ENCODE peak calls at places on chromosomes 11 and 22, in ten cellular contexts. One of them, this sample, is unnamed.
A peak's percentile ranks its signal among the peaks of the same experiment; 100 is the strongest.

GRCh38 chr22:41826430-41827383 is 6.2 kb upstream of the SREBF2 start:
- DNase-seq in NCI-H1436: no peak
- DNase-seq in T-cell: no peak
- DNase-seq in OCI-M1: no peak
- DNase-seq in iris pigment epithelial cell: no peak
- DNase-seq in HT-29: no peak
- DNase-seq in epithelial cell of proximal tubule: no peak
- DNase-seq in H7: no peak
- DNase-seq in stimulated activated naive CD8-positive, alpha-beta T cell treated with anti-CD3 and anti-CD28 coated beads, Interleukin-15, Interleukin-2, amounts not matched to agents 100 U/mL and 50 U/mL, for 24 hours: no peak
- DNase-seq in stimulated activated CD4-positive, alpha-beta T cell treated with anti-CD3 and anti-CD28 coated beads, Interleukin-2, amount 100 ng/mL, for 48 hours: no peak
- DNase-seq in this sample: no peak

GRCh38 chr11:33867566-33867965 is 24.3 kb downstream of the LMO2 start:
- DNase-seq in epithelial cell of proximal tubule: no peak
- DNase-seq in HT-29: no peak
- DNase-seq in iris pigment epithelial cell: no peak
- DNase-seq in NCI-H1436: no peak
- DNase-seq in T-cell: no peak
- DNase-seq in H7: no peak
- DNase-seq in stimulated activated CD4-positive, alpha-beta T cell treated with anti-CD3 and anti-CD28 coated beads, Interleukin-2, amount 100 ng/mL, for 48 hours: no peak
- DNase-seq in stimulated activated naive CD8-positive, alpha-beta T cell treated with anti-CD3 and anti-CD28 coated beads, Interleukin-15, Interleukin-2, amounts not matched to agents 100 U/mL and 50 U/mL, for 24 hours: no peak
- DNase-seq in OCI-M1: peak; percentile 62
- DNase-seq in this sample: no peak

GRCh38 chr11:61082931-61083531 is 19.3 kb upstream of the CD5 start:
- DNase-seq in HT-29: no peak
- DNase-seq in NCI-H1436: no peak
- DNase-seq in stimulated activated CD4-positive, alpha-beta T cell treated with anti-CD3 and anti-CD28 coated beads, Interleukin-2, amount 100 ng/mL, for 48 hours: no peak
- DNase-seq in stimulated activated naive CD8-positive, alpha-beta T cell treated with anti-CD3 and anti-CD28 coated beads, Interleukin-15, Interleukin-2, amounts not matched to agents 100 U/mL and 50 U/mL, for 24 hours: peak; percentile 55
- DNase-seq in OCI-M1: no peak
- DNase-seq in H7: no peak
- DNase-seq in T-cell: peak; percentile 35
- DNase-seq in epithelial cell of proximal tubule: no peak
- DNase-seq in iris pigment epithelial cell: no peak
- DNase-seq in this sample: no peak

GRCh38 chr11:72585762-72586590 is 88.2 kb downstream of the PDE2A start:
- DNase-seq in iris pigment epithelial cell: peak; percentile 41
- DNase-seq in H7: peak; percentile 90
- DNase-seq in epithelial cell of proximal tubule: no peak
- DNase-seq in stimulated activated naive CD8-positive, alpha-beta T cell treated with anti-CD3 and anti-CD28 coated beads, Interleukin-15, Interleukin-2, amounts not matched to agents 100 U/mL and 50 U/mL, for 24 hours: peak; percentile 68
- DNase-seq in HT-29: peak; percentile 90
- DNase-seq in NCI-H1436: peak; percentile 68
- DNase-seq in stimulated activated CD4-positive, alpha-beta T cell treated with anti-CD3 and anti-CD28 coated beads, Interleukin-2, amount 100 ng/mL, for 48 hours: peak; percentile 66
- DNase-seq in OCI-M1: peak; percentile 96
- DNase-seq in T-cell: peak; percentile 76
- DNase-seq in this sample: peak; percentile 66

GRCh38 chr11:134676516-134677287 is 264.7 kb upstream of the B3GAT1 start:
- DNase-seq in HT-29: no peak
- DNase-seq in T-cell: no peak
- DNase-seq in epithelial cell of proximal tubule: no peak
- DNase-seq in stimulated activated CD4-positive, alpha-beta T cell treated with anti-CD3 and anti-CD28 coated beads, Interleukin-2, amount 100 ng/mL, for 48 hours: no peak
- DNase-seq in iris pigment epithelial cell: no peak
- DNase-seq in H7: no peak
- DNase-seq in OCI-M1: no peak
- DNase-seq in NCI-H1436: no peak
- DNase-seq in stimulated activated naive CD8-positive, alpha-beta T cell treated with anti-CD3 and anti-CD28 coated beads, Interleukin-15, Interleukin-2, amounts not matched to agents 100 U/mL and 50 U/mL, for 24 hours: no peak
- DNase-seq in this sample: no peak

GRCh38 chr11:110850846-110851245 is 138.6 kb upstream of the ARHGAP20 start:
- DNase-seq in T-cell: no peak
- DNase-seq in stimulated activated CD4-positive, alpha-beta T cell treated with anti-CD3 and anti-CD28 coated beads, Interleukin-2, amount 100 ng/mL, for 48 hours: no peak
- DNase-seq in HT-29: no peak
- DNase-seq in epithelial cell of proximal tubule: no peak
- DNase-seq in OCI-M1: no peak
- DNase-seq in stimulated activated naive CD8-positive, alpha-beta T cell treated with anti-CD3 and anti-CD28 coated beads, Interleukin-15, Interleukin-2, amounts not matched to agents 100 U/mL and 50 U/mL, for 24 hours: no peak
- DNase-seq in NCI-H1436: no peak
- DNase-seq in iris pigment epithelial cell: no peak
- DNase-seq in H7: no peak
- DNase-seq in this sample: no peak

GRCh38 chr11:35089724-35090505 is 49.1 kb upstream of the CD44 start:
- DNase-seq in stimulated activated CD4-positive, alpha-beta T cell treated with anti-CD3 and anti-CD28 coated beads, Interleukin-2, amount 100 ng/mL, for 48 hours: no peak
- DNase-seq in OCI-M1: peak; percentile 6
- DNase-seq in iris pigment epithelial cell: no peak
- DNase-seq in NCI-H1436: no peak
- DNase-seq in H7: no peak
- DNase-seq in stimulated activated naive CD8-positive, alpha-beta T cell treated with anti-CD3 and anti-CD28 coated beads, Interleukin-15, Interleukin-2, amounts not matched to agents 100 U/mL and 50 U/mL, for 24 hours: no peak
- DNase-seq in HT-29: no peak
- DNase-seq in epithelial cell of proximal tubule: no peak
- DNase-seq in T-cell: no peak
- DNase-seq in this sample: no peak

GRCh38 chr22:41206719-41207118 is 1.6 kb downstream of the L3MBTL2 start:
- DNase-seq in stimulated activated CD4-positive, alpha-beta T cell treated with anti-CD3 and anti-CD28 coated beads, Interleukin-2, amount 100 ng/mL, for 48 hours: no peak
- DNase-seq in NCI-H1436: no peak
- DNase-seq in T-cell: no peak
- DNase-seq in HT-29: no peak
- DNase-seq in OCI-M1: no peak
- DNase-seq in epithelial cell of proximal tubule: no peak
- DNase-seq in H7: no peak
- DNase-seq in iris pigment epithelial cell: no peak
- DNase-seq in stimulated activated naive CD8-positive, alpha-beta T cell treated with anti-CD3 and anti-CD28 coated beads, Interleukin-15, Interleukin-2, amounts not matched to agents 100 U/mL and 50 U/mL, for 24 hours: no peak
- DNase-seq in this sample: no peak

GRCh38 chr22:33656808-33657628 is 263.3 kb downstream of the LARGE1 start:
- DNase-seq in stimulated activated naive CD8-positive, alpha-beta T cell treated with anti-CD3 and anti-CD28 coated beads, Interleukin-15, Interleukin-2, amounts not matched to agents 100 U/mL and 50 U/mL, for 24 hours: no peak
- DNase-seq in HT-29: no peak
- DNase-seq in epithelial cell of proximal tubule: no peak
- DNase-seq in NCI-H1436: no peak
- DNase-seq in T-cell: no peak
- DNase-seq in iris pigment epithelial cell: no peak
- DNase-seq in OCI-M1: no peak
- DNase-seq in stimulated activated CD4-positive, alpha-beta T cell treated with anti-CD3 and anti-CD28 coated beads, Interleukin-2, amount 100 ng/mL, for 48 hours: no peak
- DNase-seq in H7: no peak
- DNase-seq in this sample: no peak

GRCh38 chr22:46681010-46681409 is 57.0 kb downstream of the CERK start:
- DNase-seq in stimulated activated naive CD8-positive, alpha-beta T cell treated with anti-CD3 and anti-CD28 coated beads, Interleukin-15, Interleukin-2, amounts not matched to agents 100 U/mL and 50 U/mL, for 24 hours: no peak
- DNase-seq in stimulated activated CD4-positive, alpha-beta T cell treated with anti-CD3 and anti-CD28 coated beads, Interleukin-2, amount 100 ng/mL, for 48 hours: no peak
- DNase-seq in NCI-H1436: no peak
- DNase-seq in epithelial cell of proximal tubule: no peak
- DNase-seq in T-cell: no peak
- DNase-seq in H7: peak; percentile 92
- DNase-seq in iris pigment epithelial cell: no peak
- DNase-seq in OCI-M1: peak; percentile 49
- DNase-seq in HT-29: no peak
- DNase-seq in this sample: no peak

GRCh38 chr11:32002311-32002710 is 88.6 kb upstream of the RCN1 start:
- DNase-seq in stimulated activated naive CD8-positive, alpha-beta T cell treated with anti-CD3 and anti-CD28 coated beads, Interleukin-15, Interleukin-2, amounts not matched to agents 100 U/mL and 50 U/mL, for 24 hours: no peak
- DNase-seq in epithelial cell of proximal tubule: no peak
- DNase-seq in HT-29: no peak
- DNase-seq in OCI-M1: no peak
- DNase-seq in H7: no peak
- DNase-seq in iris pigment epithelial cell: no peak
- DNase-seq in stimulated activated CD4-positive, alpha-beta T cell treated with anti-CD3 and anti-CD28 coated beads, Interleukin-2, amount 100 ng/mL, for 48 hours: no peak
- DNase-seq in T-cell: no peak
- DNase-seq in NCI-H1436: no peak
- DNase-seq in this sample: no peak

GRCh38 chr11:134538793-134539192 is 126.8 kb upstream of the B3GAT1 start:
- DNase-seq in epithelial cell of proximal tubule: no peak
- DNase-seq in iris pigment epithelial cell: no peak
- DNase-seq in stimulated activated CD4-positive, alpha-beta T cell treated with anti-CD3 and anti-CD28 coated beads, Interleukin-2, amount 100 ng/mL, for 48 hours: no peak
- DNase-seq in stimulated activated naive CD8-positive, alpha-beta T cell treated with anti-CD3 and anti-CD28 coated beads, Interleukin-15, Interleukin-2, amounts not matched to agents 100 U/mL and 50 U/mL, for 24 hours: no peak
- DNase-seq in T-cell: no peak
- DNase-seq in OCI-M1: no peak
- DNase-seq in H7: peak; percentile 42
- DNase-seq in HT-29: no peak
- DNase-seq in NCI-H1436: no peak
- DNase-seq in this sample: no peak

GRCh38 chr11:99244613-99245012 is 223.9 kb downstream of the CNTN5 start:
- DNase-seq in stimulated activated CD4-positive, alpha-beta T cell treated with anti-CD3 and anti-CD28 coated beads, Interleukin-2, amount 100 ng/mL, for 48 hours: no peak
- DNase-seq in T-cell: no peak
- DNase-seq in H7: no peak
- DNase-seq in OCI-M1: no peak
- DNase-seq in stimulated activated naive CD8-positive, alpha-beta T cell treated with anti-CD3 and anti-CD28 coated beads, Interleukin-15, Interleukin-2, amounts not matched to agents 100 U/mL and 50 U/mL, for 24 hours: no peak
- DNase-seq in iris pigment epithelial cell: peak; percentile 69
- DNase-seq in HT-29: no peak
- DNase-seq in NCI-H1436: no peak
- DNase-seq in epithelial cell of proximal tubule: no peak
- DNase-seq in this sample: no peak

GRCh38 chr11:60305906-60306619 is 21.0 kb upstream of the MS4A6E start:
- DNase-seq in stimulated activated CD4-positive, alpha-beta T cell treated with anti-CD3 and anti-CD28 coated beads, Interleukin-2, amount 100 ng/mL, for 48 hours: no peak
- DNase-seq in T-cell: no peak
- DNase-seq in iris pigment epithelial cell: peak; percentile 8
- DNase-seq in H7: no peak
- DNase-seq in epithelial cell of proximal tubule: peak; percentile 33
- DNase-seq in stimulated activated naive CD8-positive, alpha-beta T cell treated with anti-CD3 and anti-CD28 coated beads, Interleukin-15, Interleukin-2, amounts not matched to agents 100 U/mL and 50 U/mL, for 24 hours: no peak
- DNase-seq in HT-29: no peak
- DNase-seq in OCI-M1: no peak
- DNase-seq in NCI-H1436: no peak
- DNase-seq in this sample: no peak

GRCh38 chr11:113474362-113475159 is 637 bp downstream of the DRD2 start:
- DNase-seq in OCI-M1: peak; percentile 75
- DNase-seq in epithelial cell of proximal tubule: peak; percentile 6
- DNase-seq in HT-29: peak; percentile 55
- DNase-seq in H7: peak; percentile 94
- DNase-seq in T-cell: peak; percentile 31
- DNase-seq in NCI-H1436: no peak
- DNase-seq in iris pigment epithelial cell: peak; percentile 68
- DNase-seq in stimulated activated CD4-positive, alpha-beta T cell treated with anti-CD3 and anti-CD28 coated beads, Interleukin-2, amount 100 ng/mL, for 48 hours: peak; percentile 51
- DNase-seq in stimulated activated naive CD8-positive, alpha-beta T cell treated with anti-CD3 and anti-CD28 coated beads, Interleukin-15, Interleukin-2, amounts not matched to agents 100 U/mL and 50 U/mL, for 24 hours: peak; percentile 69
- DNase-seq in this sample: no peak

GRCh38 chr11:2940930-2941821 is 12.0 kb upstream of the PHLDA2 start:
- DNase-seq in T-cell: no peak
- DNase-seq in OCI-M1: no peak
- DNase-seq in epithelial cell of proximal tubule: no peak
- DNase-seq in NCI-H1436: no peak
- DNase-seq in H7: peak; percentile 69
- DNase-seq in stimulated activated CD4-positive, alpha-beta T cell treated with anti-CD3 and anti-CD28 coated beads, Interleukin-2, amount 100 ng/mL, for 48 hours: no peak
- DNase-seq in stimulated activated naive CD8-positive, alpha-beta T cell treated with anti-CD3 and anti-CD28 coated beads, Interleukin-15, Interleukin-2, amounts not matched to agents 100 U/mL and 50 U/mL, for 24 hours: no peak
- DNase-seq in HT-29: peak; percentile 84
- DNase-seq in iris pigment epithelial cell: no peak
- DNase-seq in this sample: no peak

GRCh38 chr22:19183216-19183615 is 4.7 kb upstream of the SLC25A1 start:
- DNase-seq in H7: no peak
- DNase-seq in NCI-H1436: no peak
- DNase-seq in OCI-M1: no peak
- DNase-seq in T-cell: no peak
- DNase-seq in epithelial cell of proximal tubule: no peak
- DNase-seq in iris pigment epithelial cell: no peak
- DNase-seq in HT-29: no peak
- DNase-seq in stimulated activated naive CD8-positive, alpha-beta T cell treated with anti-CD3 and anti-CD28 coated beads, Interleukin-15, Interleukin-2, amounts not matched to agents 100 U/mL and 50 U/mL, for 24 hours: no peak
- DNase-seq in stimulated activated CD4-positive, alpha-beta T cell treated with anti-CD3 and anti-CD28 coated beads, Interleukin-2, amount 100 ng/mL, for 48 hours: no peak
- DNase-seq in this sample: no peak

GRCh38 chr11:61814242-61814957 is 2.4 kb downstream of the FADS1 start:
- DNase-seq in OCI-M1: peak; percentile 56
- DNase-seq in H7: peak; percentile 55
- DNase-seq in HT-29: peak; percentile 52
- DNase-seq in NCI-H1436: peak; percentile 49
- DNase-seq in epithelial cell of proximal tubule: no peak
- DNase-seq in stimulated activated naive CD8-positive, alpha-beta T cell treated with anti-CD3 and anti-CD28 coated beads, Interleukin-15, Interleukin-2, amounts not matched to agents 100 U/mL and 50 U/mL, for 24 hours: no peak
- DNase-seq in iris pigment epithelial cell: peak; percentile 55
- DNase-seq in T-cell: no peak
- DNase-seq in stimulated activated CD4-positive, alpha-beta T cell treated with anti-CD3 and anti-CD28 coated beads, Interleukin-2, amount 100 ng/mL, for 48 hours: no peak
- DNase-seq in this sample: no peak

GRCh38 chr22:50581950-50582561 is 593 bp downstream of the CHKB start:
- DNase-seq in NCI-H1436: no peak
- DNase-seq in iris pigment epithelial cell: peak; percentile 15
- DNase-seq in stimulated activated CD4-positive, alpha-beta T cell treated with anti-CD3 and anti-CD28 coated beads, Interleukin-2, amount 100 ng/mL, for 48 hours: peak; percentile 19
- DNase-seq in OCI-M1: peak; percentile 44
- DNase-seq in HT-29: no peak
- DNase-seq in stimulated activated naive CD8-positive, alpha-beta T cell treated with anti-CD3 and anti-CD28 coated beads, Interleukin-15, Interleukin-2, amounts not matched to agents 100 U/mL and 50 U/mL, for 24 hours: peak; percentile 50
- DNase-seq in epithelial cell of proximal tubule: no peak
- DNase-seq in H7: peak; percentile 98
- DNase-seq in T-cell: peak; percentile 29
- DNase-seq in this sample: no peak

GRCh38 chr11:132125855-132126841 is 755.7 kb downstream of the NTM start:
- DNase-seq in stimulated activated CD4-positive, alpha-beta T cell treated with anti-CD3 and anti-CD28 coated beads, Interleukin-2, amount 100 ng/mL, for 48 hours: no peak
- DNase-seq in iris pigment epithelial cell: no peak
- DNase-seq in OCI-M1: no peak
- DNase-seq in epithelial cell of proximal tubule: no peak
- DNase-seq in H7: peak; percentile 67
- DNase-seq in T-cell: no peak
- DNase-seq in stimulated activated naive CD8-positive, alpha-beta T cell treated with anti-CD3 and anti-CD28 coated beads, Interleukin-15, Interleukin-2, amounts not matched to agents 100 U/mL and 50 U/mL, for 24 hours: peak; percentile 4
- DNase-seq in NCI-H1436: peak; percentile 31
- DNase-seq in HT-29: no peak
- DNase-seq in this sample: peak; percentile 47

GRCh38 chr11:82889133-82890001 is 10.9 kb downstream of the PRCP start:
- DNase-seq in epithelial cell of proximal tubule: no peak
- DNase-seq in NCI-H1436: no peak
- DNase-seq in iris pigment epithelial cell: no peak
- DNase-seq in stimulated activated naive CD8-positive, alpha-beta T cell treated with anti-CD3 and anti-CD28 coated beads, Interleukin-15, Interleukin-2, amounts not matched to agents 100 U/mL and 50 U/mL, for 24 hours: no peak
- DNase-seq in HT-29: no peak
- DNase-seq in OCI-M1: peak; percentile 85
- DNase-seq in H7: no peak
- DNase-seq in stimulated activated CD4-positive, alpha-beta T cell treated with anti-CD3 and anti-CD28 coated beads, Interleukin-2, amount 100 ng/mL, for 48 hours: no peak
- DNase-seq in T-cell: no peak
- DNase-seq in this sample: no peak

GRCh38 chr22:30743257-30744020 is 48.8 kb downstream of the OSBP2 start:
- DNase-seq in NCI-H1436: no peak
- DNase-seq in epithelial cell of proximal tubule: no peak
- DNase-seq in stimulated activated CD4-positive, alpha-beta T cell treated with anti-CD3 and anti-CD28 coated beads, Interleukin-2, amount 100 ng/mL, for 48 hours: no peak
- DNase-seq in iris pigment epithelial cell: no peak
- DNase-seq in stimulated activated naive CD8-positive, alpha-beta T cell treated with anti-CD3 and anti-CD28 coated beads, Interleukin-15, Interleukin-2, amounts not matched to agents 100 U/mL and 50 U/mL, for 24 hours: peak; percentile 16
- DNase-seq in T-cell: no peak
- DNase-seq in OCI-M1: no peak
- DNase-seq in H7: no peak
- DNase-seq in HT-29: no peak
- DNase-seq in this sample: no peak

GRCh38 chr11:73162196-73162740 is 20.1 kb upstream of the FCHSD2 start:
- DNase-seq in T-cell: no peak
- DNase-seq in stimulated activated naive CD8-positive, alpha-beta T cell treated with anti-CD3 and anti-CD28 coated beads, Interleukin-15, Interleukin-2, amounts not matched to agents 100 U/mL and 50 U/mL, for 24 hours: no peak
- DNase-seq in iris pigment epithelial cell: no peak
- DNase-seq in epithelial cell of proximal tubule: no peak
- DNase-seq in H7: no peak
- DNase-seq in OCI-M1: no peak
- DNase-seq in HT-29: no peak
- DNase-seq in NCI-H1436: no peak
- DNase-seq in stimulated activated CD4-positive, alpha-beta T cell treated with anti-CD3 and anti-CD28 coated beads, Interleukin-2, amount 100 ng/mL, for 48 hours: no peak
- DNase-seq in this sample: no peak

GRCh38 chr22:36795633-36796032 is 19.7 kb upstream of the IFT27 start:
- DNase-seq in stimulated activated naive CD8-positive, alpha-beta T cell treated with anti-CD3 and anti-CD28 coated beads, Interleukin-15, Interleukin-2, amounts not matched to agents 100 U/mL and 50 U/mL, for 24 hours: no peak
- DNase-seq in OCI-M1: no peak
- DNase-seq in iris pigment epithelial cell: no peak
- DNase-seq in HT-29: no peak
- DNase-seq in epithelial cell of proximal tubule: no peak
- DNase-seq in NCI-H1436: no peak
- DNase-seq in T-cell: no peak
- DNase-seq in stimulated activated CD4-positive, alpha-beta T cell treated with anti-CD3 and anti-CD28 coated beads, Interleukin-2, amount 100 ng/mL, for 48 hours: no peak
- DNase-seq in H7: no peak
- DNase-seq in this sample: no peak

GRCh38 chr11:128890543-128891409 is at the start of gene KCNJ5:
- DNase-seq in NCI-H1436: no peak
- DNase-seq in epithelial cell of proximal tubule: no peak
- DNase-seq in iris pigment epithelial cell: no peak
- DNase-seq in OCI-M1: no peak
- DNase-seq in T-cell: no peak
- DNase-seq in stimulated activated CD4-positive, alpha-beta T cell treated with anti-CD3 and anti-CD28 coated beads, Interleukin-2, amount 100 ng/mL, for 48 hours: no peak
- DNase-seq in stimulated activated naive CD8-positive, alpha-beta T cell treated with anti-CD3 and anti-CD28 coated beads, Interleukin-15, Interleukin-2, amounts not matched to agents 100 U/mL and 50 U/mL, for 24 hours: no peak
- DNase-seq in HT-29: peak; percentile 55
- DNase-seq in H7: peak; percentile 88
- DNase-seq in this sample: peak; percentile 55

GRCh38 chr22:24977370-24978230 is 25.1 kb downstream of the KIAA1671 start:
- DNase-seq in stimulated activated CD4-positive, alpha-beta T cell treated with anti-CD3 and anti-CD28 coated beads, Interleukin-2, amount 100 ng/mL, for 48 hours: no peak
- DNase-seq in NCI-H1436: no peak
- DNase-seq in iris pigment epithelial cell: no peak
- DNase-seq in OCI-M1: peak; percentile 45
- DNase-seq in epithelial cell of proximal tubule: no peak
- DNase-seq in T-cell: no peak
- DNase-seq in H7: no peak
- DNase-seq in HT-29: no peak
- DNase-seq in stimulated activated naive CD8-positive, alpha-beta T cell treated with anti-CD3 and anti-CD28 coated beads, Interleukin-15, Interleukin-2, amounts not matched to agents 100 U/mL and 50 U/mL, for 24 hours: no peak
- DNase-seq in this sample: no peak

GRCh38 chr11:123404626-123405025 is 25.4 kb upstream of the GRAMD1B start:
- DNase-seq in epithelial cell of proximal tubule: no peak
- DNase-seq in stimulated activated CD4-positive, alpha-beta T cell treated with anti-CD3 and anti-CD28 coated beads, Interleukin-2, amount 100 ng/mL, for 48 hours: no peak
- DNase-seq in H7: no peak
- DNase-seq in OCI-M1: no peak
- DNase-seq in NCI-H1436: no peak
- DNase-seq in iris pigment epithelial cell: no peak
- DNase-seq in HT-29: no peak
- DNase-seq in stimulated activated naive CD8-positive, alpha-beta T cell treated with anti-CD3 and anti-CD28 coated beads, Interleukin-15, Interleukin-2, amounts not matched to agents 100 U/mL and 50 U/mL, for 24 hours: no peak
- DNase-seq in T-cell: no peak
- DNase-seq in this sample: peak; percentile 44

GRCh38 chr11:71451596-71452353 is 1.2 kb upstream of the NADSYN1 start:
- DNase-seq in iris pigment epithelial cell: no peak
- DNase-seq in stimulated activated naive CD8-positive, alpha-beta T cell treated with anti-CD3 and anti-CD28 coated beads, Interleukin-15, Interleukin-2, amounts not matched to agents 100 U/mL and 50 U/mL, for 24 hours: no peak
- DNase-seq in stimulated activated CD4-positive, alpha-beta T cell treated with anti-CD3 and anti-CD28 coated beads, Interleukin-2, amount 100 ng/mL, for 48 hours: no peak
- DNase-seq in H7: peak; percentile 79
- DNase-seq in NCI-H1436: no peak
- DNase-seq in OCI-M1: peak; percentile 89
- DNase-seq in T-cell: no peak
- DNase-seq in epithelial cell of proximal tubule: no peak
- DNase-seq in HT-29: peak; percentile 50
- DNase-seq in this sample: no peak

This sample was measured in NCI-H524.